ENCODE peak calls at places on chromosomes 7 and 10, in five cellular contexts. O, S, Q, R and P are unnamed samples.
A peak's percentile ranks its signal among the peaks of the same experiment; 100 is the strongest.

GRCh38 chr10:118832242-118832651 is 77.5 kb upstream of the CACUL1 start:
- DNase-seq in R (no peak), S (no peak), Q (no peak), O (no peak), P (no peak)

GRCh38 chr10:119501690-119502089 is 40.8 kb downstream of the RGS10 start:
- DNase-seq in Q (no peak), O (no peak), S (no peak), R (no peak), P (no peak)

GRCh38 chr7:138478499-138478908 is 18.4 kb downstream of the TRIM24 start:
- DNase-seq in R (peak; percentile 40), S (no peak), O (no peak), Q (no peak), P (no peak)

GRCh38 chr10:99345350-99345749 is 16.2 kb downstream of the CNNM1 start:
- DNase-seq in R (no peak), O (no peak), S (no peak), Q (no peak), P (no peak)

GRCh38 chr10:117553171-117553814 is 10.7 kb downstream of the EMX2 start:
- DNase-seq in S (no peak), R (no peak), Q (no peak), O (peak; percentile 67), P (no peak)

GRCh38 chr7:28338041-28338440 is 74.3 kb upstream of the CREB5 start:
- DNase-seq in O (no peak), R (no peak), S (no peak), Q (no peak), P (no peak)

GRCh38 chr10:61793760-61794713 is 107.5 kb upstream of the ARID5B start:
- DNase-seq in R (no peak), O (no peak), S (no peak), Q (no peak), P (no peak)

GRCh38 chr7:104956753-104957450 is 57.1 kb upstream of the KMT2E start:
- DNase-seq in S (no peak), Q (no peak), R (peak; percentile 77), O (no peak), P (no peak)

DNA sequence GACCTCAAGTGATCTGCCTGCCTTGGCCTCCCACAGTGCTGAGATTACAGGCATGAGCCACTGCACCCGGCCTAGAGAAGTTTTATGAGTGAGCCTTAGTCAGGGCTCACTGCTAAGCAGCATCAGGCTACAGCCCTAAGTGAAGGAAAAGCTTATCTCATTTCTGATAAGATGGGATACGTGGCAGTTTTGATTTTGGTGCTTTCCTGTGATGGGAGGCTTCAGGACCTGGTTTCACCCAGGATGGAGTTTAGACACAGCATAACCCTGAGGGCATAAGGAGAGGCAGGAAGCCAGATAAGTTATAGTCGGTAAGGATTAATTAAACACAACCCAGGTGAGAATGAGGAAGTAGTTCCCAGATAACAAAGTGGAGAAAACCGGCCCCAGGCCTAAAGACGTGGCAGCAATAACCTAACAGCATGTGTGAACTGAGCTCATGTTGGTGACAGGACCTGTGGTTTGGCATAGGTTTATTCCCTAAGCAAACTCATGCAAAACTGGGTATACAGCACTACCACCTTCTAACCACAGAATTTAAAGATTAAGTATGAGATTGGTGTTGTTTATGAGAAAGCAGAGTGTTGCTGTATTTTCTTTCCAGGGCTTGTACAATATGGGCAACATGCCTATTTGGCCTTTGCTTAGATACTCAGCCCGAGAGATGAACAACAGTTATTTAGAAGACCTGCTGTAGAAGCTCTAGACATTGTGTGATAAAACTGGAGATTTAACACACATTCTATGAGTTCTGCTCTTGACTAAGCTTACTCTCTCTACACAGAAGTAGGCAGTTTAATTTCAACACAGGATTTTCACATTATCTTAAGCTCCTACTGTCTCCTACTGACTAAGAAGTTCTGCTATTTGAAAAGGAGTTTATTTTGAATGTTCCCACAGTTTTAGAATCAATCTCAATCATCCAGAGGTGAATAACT is 119.4 kb downstream of the COL28A1 start:
- DNase-seq in Q (no peak), R (no peak), S (no peak), O (no peak), P (no peak)
- TF ChIP-seq ZNF274 in Q (no peak), R (no peak), S (no peak), O (no peak), P (no peak)

DNA sequence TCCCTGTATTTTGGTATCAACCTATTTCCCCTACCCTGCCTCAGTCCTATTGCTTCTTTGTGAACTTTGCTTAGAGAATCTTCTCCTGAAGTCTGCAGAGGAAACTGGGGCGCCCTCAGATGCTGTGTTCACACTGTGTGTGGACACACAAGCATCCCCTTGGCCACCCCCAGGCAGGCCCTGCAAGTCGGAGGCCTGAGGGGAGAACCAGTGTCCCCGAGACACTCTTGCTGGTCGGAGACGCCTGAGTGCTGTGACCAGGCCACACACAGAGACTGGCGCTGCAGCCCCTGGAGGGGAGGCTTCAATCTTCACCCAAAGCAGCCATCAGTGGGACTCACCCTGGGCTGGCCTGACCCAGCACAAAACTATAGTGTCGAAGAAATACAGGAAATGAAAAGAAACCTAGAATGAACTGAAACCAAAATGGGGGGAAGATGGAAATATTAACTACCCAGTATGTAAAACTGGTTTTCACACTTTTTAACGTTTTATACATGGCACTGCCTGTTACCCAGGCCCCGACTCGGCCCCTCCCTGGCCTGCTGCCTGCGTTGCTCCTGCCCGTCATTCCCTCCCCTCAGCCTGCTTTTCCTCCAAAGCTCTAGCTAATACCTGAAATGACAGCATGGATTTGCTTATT is 48.4 kb upstream of the FAM20C start:
- DNase-seq in O (no peak), S (no peak), R (no peak), Q (no peak), P (no peak)
- TF ChIP-seq SRF in O (no peak), S (no peak), R (no peak), Q (no peak), P (no peak)

GRCh38 chr7:24652551-24652950 is 79.3 kb downstream of the PALS2 start:
- DNase-seq in S (no peak), R (no peak), O (no peak), Q (no peak), P (no peak)
- TF ChIP-seq ZNF274 in S (no peak), R (no peak), O (no peak), Q (no peak), P (no peak)

GRCh38 chr10:52110576-52110975 is 203.5 kb upstream of the DKK1 start:
- DNase-seq in S (no peak), O (no peak), Q (no peak), R (no peak), P (no peak)
- TF ChIP-seq SRF in S (no peak), O (no peak), Q (no peak), R (no peak), P (no peak)

DNA sequence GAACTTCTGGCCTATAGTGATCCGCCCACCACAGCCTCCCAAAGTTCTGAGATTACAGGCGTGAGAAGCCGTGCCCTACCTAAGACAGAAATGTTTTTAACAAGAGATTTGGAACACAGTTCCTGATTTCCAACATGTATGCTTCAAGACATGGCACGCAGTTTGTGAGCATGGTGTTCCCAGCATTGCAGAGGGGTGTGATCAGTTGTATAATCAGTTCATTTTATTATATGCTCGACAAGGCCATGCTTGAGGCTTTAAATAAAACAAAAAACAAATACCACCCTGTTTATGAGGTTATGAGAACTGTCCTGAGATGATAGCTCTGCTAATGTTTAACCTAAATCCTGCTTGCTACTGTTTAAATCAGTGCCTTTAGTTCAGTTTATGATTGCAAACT is 60.2 kb downstream of the TASOR2 start:
- DNase-seq in O (no peak), S (no peak), Q (no peak), R (no peak), P (no peak)
- TF ChIP-seq ZNF274 in O (no peak), S (no peak), Q (no peak), R (no peak), P (no peak)

GRCh38 chr7:79789584-79790345 is 336.3 kb upstream of the MAGI2 start:
- DNase-seq in O (no peak), R (no peak), S (no peak), Q (no peak), P (no peak)
- TF ChIP-seq SRF in O (no peak), R (no peak), S (no peak), Q (no peak), P (no peak)

GRCh38 chr7:98697485-98698240 is 80.6 kb downstream of the NPTX2 start:
- DNase-seq in S (no peak), R (no peak), O (no peak), Q (no peak), P (no peak)

GRCh38 chr7:98701372-98701771 is 84.3 kb downstream of the NPTX2 start:
- DNase-seq in R (no peak), O (no peak), S (no peak), Q (no peak), P (no peak)

GRCh38 chr7:98700533-98700932 is 83.4 kb downstream of the NPTX2 start:
- DNase-seq in Q (no peak), R (no peak), O (no peak), S (no peak), P (no peak)

GRCh38 chr7:98702021-98702420 is 84.9 kb downstream of the NPTX2 start:
- DNase-seq in O (no peak), S (no peak), Q (no peak), R (no peak), P (no peak)

DNA sequence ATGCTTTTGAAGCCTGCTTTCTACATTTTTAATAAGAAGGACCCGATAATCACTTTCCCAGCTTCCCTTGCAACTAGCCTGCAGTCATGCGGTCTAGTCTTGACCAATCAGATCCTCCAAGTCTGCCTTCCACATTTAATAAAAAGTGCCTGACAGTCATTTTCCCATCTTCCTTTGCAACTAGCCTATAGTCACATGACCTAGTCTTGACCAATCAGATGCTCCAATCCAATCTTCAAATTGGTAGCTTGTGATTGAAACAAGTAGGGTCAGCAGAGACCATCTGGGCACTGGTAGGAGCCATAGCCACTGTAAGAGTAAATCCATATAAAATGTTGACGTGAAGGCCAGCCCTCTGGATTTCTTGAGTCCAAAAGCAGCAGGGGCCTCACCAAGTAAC is 80.0 kb downstream of the NPTX2 start:
- DNase-seq in Q (no peak), O (no peak), S (no peak), R (no peak), P (no peak)
- TF ChIP-seq ZNF274 in Q (no peak), O (no peak), S (no peak), R (no peak), P (no peak)

DNA sequence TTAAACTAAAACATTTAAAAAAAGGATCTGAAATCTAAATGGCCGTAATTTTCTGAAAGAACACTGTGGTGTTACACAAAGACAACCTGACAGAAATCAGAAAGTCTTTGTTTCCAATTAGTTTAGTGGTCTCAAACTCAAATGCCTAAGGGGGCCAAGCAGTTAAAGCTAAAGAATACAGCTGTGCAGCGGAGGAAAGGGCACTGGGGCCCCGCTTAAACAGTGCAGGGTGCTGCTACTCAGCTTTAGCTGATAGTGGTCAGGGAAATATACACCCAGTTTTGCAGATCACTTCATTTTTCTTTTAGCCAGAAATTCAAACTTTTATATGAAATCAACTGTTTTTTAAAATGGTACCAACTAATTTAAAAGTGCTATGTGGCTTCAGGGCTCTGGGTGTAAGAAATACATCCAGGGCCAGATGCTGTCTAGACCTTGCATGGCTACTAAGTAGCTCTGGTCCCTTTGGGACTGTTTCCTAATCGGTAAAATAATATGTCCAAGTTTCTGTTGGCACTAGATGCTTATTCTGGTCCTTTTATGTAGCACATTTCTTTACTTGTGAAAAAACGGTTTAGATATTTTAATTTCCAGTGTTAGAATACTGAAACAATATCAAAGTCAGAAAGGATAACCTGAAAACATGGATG is 161.8 kb upstream of the LAMB4 start:
- DNase-seq in O (no peak), R (no peak), S (no peak), Q (no peak), P (no peak)
- TF ChIP-seq SRF in O (no peak), R (no peak), S (no peak), Q (no peak), P (no peak)